ENCODE peak calls at places on chromosomes 2 and 18, in six cellular contexts. R is astrocyte of the cerebellum, E is RWPE1, N is hepatocyte, K is AG04449, C is left ventricle myocardium inferior. T is an unnamed sample.

GRCh38 chr18:75213610-75214009 is 3.0 kb downstream of the TSHZ1 start:
- DNase-seq in R (peak), C (no peak), N (no peak), K (no peak), E (no peak), T (peak)

GRCh38 chr2:11810237-11810977 is 64.0 kb downstream of the LPIN1 start:
- DNase-seq in C (no peak), N (no peak), R (no peak), E (no peak), K (no peak), T (no peak)

GRCh38 chr2:12589802-12590320 is 126.9 kb upstream of the TRIB2 start:
- DNase-seq in N (no peak), C (no peak), K (no peak), E (no peak), R (no peak), T (no peak)

GRCh38 chr2:143125647-143126046 is 3.6 kb upstream of the ARHGAP15 start:
- DNase-seq in E (no peak), N (no peak), C (no peak), K (no peak), R (no peak), T (no peak)

GRCh38 chr18:24381126-24381525 is 16.5 kb downstream of the OSBPL1A start:
- DNase-seq in E (no peak), K (no peak), C (no peak), N (no peak), R (no peak), T (no peak)

GRCh38 chr18:12989397-12990127 is 1.6 kb upstream of the CEP192 start:
- DNase-seq in K (no peak), N (no peak), C (no peak), E (no peak), R (no peak), T (no peak)

GRCh38 chr2:234203135-234203984 is 152.9 kb downstream of the SPP2 start:
- DNase-seq in C (no peak), N (peak), K (peak), E (peak), R (peak), T (peak)

GRCh38 chr18:56019908-56020307 is 431.9 kb upstream of the TCF4 start:
- DNase-seq in N (no peak), K (no peak), E (no peak), R (no peak), C (no peak), T (no peak)

GRCh38 chr2:113890253-113891235 is 655 bp downstream of the ACTR3 start:
- DNase-seq in R (peak), E (peak), K (peak), C (peak), N (peak), T (peak)

GRCh38 chr2:7838636-7839035 is 843.2 kb upstream of the ID2 start:
- DNase-seq in E (no peak), N (no peak), K (no peak), C (no peak), R (no peak), T (no peak)

GRCh38 chr2:188024811-188025210 is 266.9 kb upstream of the GULP1 start:
- DNase-seq in R (peak), E (no peak), N (no peak), K (no peak), C (no peak), T (peak)

GRCh38 chr2:219475697-219476604 is 22.7 kb upstream of the GMPPA start:
- DNase-seq in N (peak), C (peak), R (no peak), E (no peak), K (no peak), T (peak)

GRCh38 chr2:16623046-16623445 is 42.6 kb downstream of the CYRIA start:
- DNase-seq in R (peak), C (no peak), K (no peak), N (no peak), E (no peak), T (peak)

GRCh38 chr2:38750793-38751042 is 443 bp downstream of the SRSF7 start:
- DNase-seq in R (no peak), K (no peak), E (peak), C (peak), N (peak), T (no peak)

GRCh38 chr18:10271481-10271880 is 183.0 kb upstream of the APCDD1 start:
- DNase-seq in R (no peak), K (no peak), C (no peak), E (no peak), N (no peak), T (no peak)

GRCh38 chr18:72544092-72544886 is at the start of gene CBLN2:
- DNase-seq in C (no peak), E (peak), K (no peak), R (peak), N (peak), T (peak)

GRCh38 chr18:56009451-56009850 is 421.5 kb upstream of the TCF4 start:
- DNase-seq in E (no peak), K (no peak), C (no peak), R (no peak), N (no peak), T (no peak)

GRCh38 chr2:66888791-66889631 is 454.1 kb downstream of the MEIS1 start:
- DNase-seq in E (peak), N (peak), R (peak), C (no peak), K (peak), T (peak)

GRCh38 chr2:26568076-26568890 is 72.9 kb downstream of the CIB4 start:
- DNase-seq in N (no peak), E (no peak), R (no peak), K (no peak), C (no peak), T (no peak)

GRCh38 chr2:46241344-46241743 is 55.9 kb upstream of the EPAS1 start:
- DNase-seq in E (peak), R (no peak), N (no peak), K (no peak), C (no peak), T (peak)

GRCh38 chr2:221573430-221574230 is 1.5 kb upstream of the EPHA4 start:
- DNase-seq in K (no peak), E (peak), C (peak), R (peak), N (peak), T (peak)

GRCh38 chr2:240165034-240165433 is 24.6 kb upstream of the OTOS start:
- DNase-seq in R (no peak), K (no peak), C (no peak), N (no peak), E (no peak), T (no peak)

GRCh38 chr2:88637464-88637863 is 10.2 kb upstream of the EIF2AK3 start:
- DNase-seq in C (no peak), K (no peak), R (no peak), E (no peak), N (no peak), T (no peak)

GRCh38 chr18:46343940-46344372 is 239.8 kb downstream of the HAUS1 start:
- DNase-seq in C (peak), E (peak), K (no peak), R (no peak), N (peak), T (no peak)

GRCh38 chr2:112977559-112978056 is at the start of gene IL36G:
- DNase-seq in E (no peak), K (no peak), N (no peak), R (no peak), C (no peak), T (no peak)

GRCh38 chr2:158589303-158589702 is 132.6 kb downstream of the PKP4 start:
- DNase-seq in N (no peak), C (no peak), E (no peak), R (no peak), K (no peak), T (no peak)

GRCh38 chr2:54394392-54394791 is 61.7 kb upstream of the SPTBN1 start:
- DNase-seq in K (no peak), C (no peak), E (no peak), R (no peak), N (no peak), T (no peak)

GRCh38 chr2:138086556-138086955 is 122.3 kb downstream of the HNMT start:
- DNase-seq in C (no peak), E (no peak), K (peak), R (no peak), N (no peak), T (peak)

GRCh38 chr2:126700073-126700581 is 44.2 kb downstream of the GYPC start:
- DNase-seq in R (peak), K (no peak), N (no peak), C (no peak), E (no peak), T (peak)

GRCh38 chr2:144032566-144032965 is 487.4 kb downstream of the ZEB2 start:
- DNase-seq in R (no peak), N (no peak), E (no peak), K (peak), C (no peak), T (peak)

GRCh38 chr18:42024131-42024530 is 69.1 kb downstream of the PIK3C3 start:
- DNase-seq in E (no peak), C (no peak), N (no peak), K (no peak), R (no peak), T (no peak)

GRCh38 chr18:27619906-27620305 is 434.8 kb upstream of the CHST9 start:
- DNase-seq in E (no peak), R (no peak), C (no peak), N (no peak), K (no peak), T (no peak)

GRCh38 chr2:189024861-189025618 is 50.9 kb downstream of the COL3A1 start:
- DNase-seq in R (no peak), E (no peak), N (no peak), C (no peak), K (no peak), T (no peak)

GRCh38 chr2:22329097-22329716 is 1055.8 kb upstream of the KLHL29 start:
- DNase-seq in R (no peak), C (peak), K (no peak), N (peak), E (no peak), T (no peak)

DNA sequence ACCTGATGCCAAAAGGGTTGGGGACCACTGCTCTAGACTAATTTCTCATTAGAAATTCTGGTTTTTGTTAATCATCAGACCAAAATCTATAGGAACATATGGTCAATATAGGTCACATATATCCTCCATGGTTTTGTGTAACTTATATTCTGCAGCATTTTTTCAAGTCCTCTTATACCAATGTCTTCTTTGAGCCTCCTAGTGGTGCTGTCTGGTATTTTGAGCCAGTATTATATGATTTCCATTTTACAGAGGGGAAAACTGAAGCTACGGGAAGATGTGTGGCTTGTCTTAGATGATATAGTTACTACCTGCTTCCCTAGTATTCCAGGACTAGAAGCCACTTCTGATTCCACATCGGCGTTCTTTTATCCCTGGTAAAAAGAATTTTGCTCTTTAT is 13.8 kb downstream of the MAPK4 start:
- DNase-seq in K (no peak), N (no peak), E (no peak), R (no peak), C (no peak), T (no peak)
- TF ChIP-seq CTCF in K (no peak), N (no peak), E (no peak), R (no peak), C (peak), T (peak)

DNA sequence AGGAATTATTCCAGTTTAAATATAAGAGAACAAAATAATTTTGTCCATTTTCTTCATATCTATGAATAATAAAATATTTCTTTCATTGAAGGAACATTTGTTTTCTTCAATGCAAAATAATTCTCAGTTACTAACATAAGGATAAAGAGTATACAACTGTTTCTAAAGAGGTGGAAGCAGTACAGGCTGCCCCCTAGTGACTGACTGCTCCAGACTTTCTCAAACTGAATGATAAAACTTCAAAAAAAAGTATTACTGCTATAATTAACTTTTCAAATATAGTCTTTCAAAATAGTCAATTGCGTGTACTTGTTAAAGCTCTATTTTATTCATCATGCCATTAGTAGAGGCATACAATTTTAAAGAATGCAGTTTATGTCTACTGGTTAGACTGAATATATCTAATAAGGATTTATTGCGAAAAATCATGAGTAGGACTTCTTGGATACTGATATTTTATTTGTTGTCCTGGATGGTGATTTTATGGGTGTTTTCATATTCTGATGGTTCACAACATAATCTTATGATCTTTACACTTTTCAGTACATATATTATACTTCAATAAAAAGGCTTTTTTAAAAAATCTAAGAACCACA is 100.1 kb downstream of the WDPCP start:
- DNase-seq in E (peak), K (no peak), N (peak), C (no peak), R (peak), T (peak)
- TF ChIP-seq CTCF in E (peak), K (peak), N (peak), C (peak), R (peak), T (peak)

GRCh38 chr2:71803398-71803797 is 344.3 kb downstream of the CYP26B1 start:
- DNase-seq in E (no peak), C (no peak), K (no peak), N (no peak), R (no peak), T (no peak)

GRCh38 chr2:71806432-71806831 is 341.2 kb downstream of the CYP26B1 start:
- DNase-seq in R (no peak), E (no peak), N (no peak), K (no peak), C (no peak), T (no peak)

GRCh38 chr2:71802556-71802955 is 345.1 kb downstream of the CYP26B1 start:
- DNase-seq in R (no peak), E (no peak), C (no peak), N (no peak), K (no peak), T (no peak)

GRCh38 chr2:71801969-71802368 is 345.7 kb downstream of the CYP26B1 start:
- DNase-seq in K (no peak), C (peak), N (peak), R (peak), E (no peak), T (peak)

GRCh38 chr2:71804251-71804650 is 343.4 kb downstream of the CYP26B1 start:
- DNase-seq in E (no peak), N (peak), R (no peak), K (no peak), C (no peak), T (no peak)
- TF ChIP-seq CTCF in E (no peak), N (no peak), R (peak), K (peak), C (peak), T (peak)

GRCh38 chr2:192286093-192286701 is 91.5 kb upstream of the TMEFF2 start:
- DNase-seq in E (peak), N (peak), C (no peak), K (peak), R (peak), T (peak)
- TF ChIP-seq CTCF in E (peak), N (peak), C (peak), K (peak), R (peak), T (peak)

GRCh38 chr2:171247741-171248140 is 87.0 kb upstream of the TLK1 start:
- DNase-seq in E (no peak), C (no peak), K (no peak), R (no peak), N (no peak), T (no peak)

GRCh38 chr2:171248205-171248662 is 87.5 kb upstream of the TLK1 start:
- DNase-seq in K (no peak), E (no peak), R (no peak), N (no peak), C (no peak), T (no peak)

GRCh38 chr2:171244466-171244969 is 83.8 kb upstream of the TLK1 start:
- DNase-seq in R (no peak), C (no peak), N (peak), E (no peak), K (peak), T (peak)

GRCh38 chr2:171241771-171242170 is 81.1 kb upstream of the TLK1 start:
- DNase-seq in K (no peak), R (no peak), N (no peak), C (no peak), E (no peak), T (no peak)

DNA sequence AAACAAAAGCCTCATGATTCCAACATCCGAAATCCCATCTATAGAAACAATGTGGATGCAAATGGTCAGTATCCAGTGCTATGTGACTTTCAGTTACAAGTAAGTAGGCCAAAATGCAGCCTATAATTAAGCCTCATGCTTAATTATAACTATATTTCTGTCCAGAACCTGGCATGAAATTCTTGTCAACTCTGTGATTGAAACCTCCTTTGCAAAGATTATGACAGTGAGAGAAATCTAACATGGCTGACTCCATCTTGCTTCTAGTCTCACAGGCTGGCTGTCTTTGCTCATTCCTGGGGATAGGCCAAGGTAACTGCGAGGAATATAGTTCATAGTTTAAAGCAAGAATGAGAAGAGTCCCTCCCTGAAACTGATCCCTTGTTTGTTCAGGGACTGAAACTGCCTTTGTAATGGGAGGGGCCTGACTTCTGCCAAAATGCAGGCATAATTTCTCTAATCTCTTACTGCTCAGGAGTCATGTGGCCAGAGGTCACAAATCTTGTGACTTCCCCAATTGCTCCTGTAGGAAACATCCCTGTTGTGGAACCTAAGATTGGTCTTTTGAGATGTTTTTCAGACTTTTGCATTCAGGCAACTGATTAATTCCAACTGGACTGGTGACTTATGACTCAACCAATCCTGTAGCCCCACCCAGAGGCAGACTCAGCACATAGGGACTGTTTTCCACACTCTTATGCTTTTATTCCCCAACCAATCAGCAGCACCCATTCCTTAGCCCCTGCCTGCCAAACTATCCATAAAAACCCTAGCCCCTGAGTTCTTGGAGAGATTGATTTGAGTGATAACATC is 84.5 kb upstream of the TLK1 start:
- DNase-seq in R (no peak), K (no peak), C (no peak), N (no peak), E (peak), T (peak)
- TF ChIP-seq CTCF in R (no peak), K (no peak), C (no peak), N (no peak), E (no peak), T (no peak)

GRCh38 chr2:1854747-1855146 is 110.4 kb upstream of the PXDN start:
- DNase-seq in C (no peak), K (no peak), N (peak), R (peak), E (peak), T (peak)
- TF ChIP-seq CTCF in C (peak), K (peak), N (peak), R (peak), E (no peak), T (peak)

DNA sequence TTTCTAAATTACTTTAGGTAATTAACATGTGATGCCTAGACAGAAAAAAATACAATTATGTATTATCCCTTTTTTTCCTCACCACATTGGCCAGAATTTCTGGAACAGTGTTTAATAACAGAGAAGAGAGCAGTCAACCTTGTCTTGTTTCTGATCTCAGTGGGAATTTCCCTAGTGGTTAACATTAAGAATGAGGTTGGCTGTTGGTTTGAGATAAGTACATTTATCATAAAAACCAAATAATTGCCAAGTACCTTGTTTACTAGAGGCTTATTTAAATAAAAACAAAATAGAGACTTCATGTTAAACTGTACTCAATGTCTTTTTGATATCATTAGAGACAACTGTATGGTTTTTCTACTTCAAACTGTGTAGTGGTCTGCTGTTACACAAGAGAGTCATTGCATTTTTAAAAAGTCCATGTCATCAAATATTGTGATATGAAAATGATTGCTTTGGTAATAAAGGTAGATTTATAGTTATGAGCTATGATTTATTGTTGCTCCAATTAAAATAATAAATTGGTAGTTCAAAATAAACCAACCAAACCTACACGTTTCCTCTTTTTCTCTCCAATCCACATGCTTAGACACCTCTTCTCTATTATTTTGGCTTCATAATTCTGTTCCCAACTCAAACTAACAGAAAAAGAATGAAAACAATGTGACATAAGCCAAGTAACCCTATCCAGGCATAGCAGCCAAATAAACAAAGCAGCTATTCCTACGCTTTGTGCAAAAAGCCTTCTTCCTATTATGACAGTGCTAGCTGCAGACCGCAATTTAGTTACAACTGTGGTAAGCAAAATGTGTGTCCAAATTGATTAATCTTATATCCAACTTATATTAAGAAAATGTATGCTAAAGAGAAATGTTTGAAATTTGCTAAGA is 20.9 kb upstream of the TANK start:
- DNase-seq in R (no peak), E (no peak), C (no peak), K (no peak), N (no peak), T (peak)
- TF ChIP-seq CTCF in R (no peak), E (no peak), C (peak), K (no peak), N (no peak), T (no peak)

GRCh38 chr2:168192839-168193616 is 54.4 kb downstream of the STK39 start:
- DNase-seq in C (no peak), N (no peak), E (no peak), R (no peak), K (no peak), T (peak)
- TF ChIP-seq CTCF in C (no peak), N (no peak), E (no peak), R (no peak), K (no peak), T (no peak)